ENCODE peak calls at places on chromosomes 1 and 21, in four cellular contexts. V is K562, Z is GM12878, K is H1. E is an unnamed sample.
A peak's percentile ranks its signal among the peaks of the same experiment; 100 is the strongest.

GRCh38 chr1:192485692-192486436 is 89.7 kb upstream of the RGS1 start:
- DNase-seq in V (no peak), Z (no peak), K (no peak), E (peak; percentile 55)

GRCh38 chr1:71324671-71325297 is 243.9 kb upstream of the ZRANB2 start:
- DNase-seq in V (no peak), Z (no peak), K (no peak), E (no peak)

GRCh38 chr1:147504801-147505303 is 36.4 kb upstream of the BCL9 start:
- DNase-seq in V (peak; percentile 50), Z (no peak), K (no peak), E (no peak)

GRCh38 chr1:231731262-231731661 is 104.7 kb downstream of the DISC1 start:
- DNase-seq in V (no peak), Z (no peak), K (no peak), E (no peak)

GRCh38 chr1:200224315-200224714 is 185.5 kb downstream of the ZNF281 start:
- DNase-seq in V (no peak), Z (no peak), K (no peak), E (no peak)

GRCh38 chr1:25999419-25999818 is 1.6 kb upstream of the PAFAH2 start:
- DNase-seq in V (no peak), Z (no peak), K (no peak), E (no peak)

GRCh38 chr1:91828007-91828321 is 58.0 kb downstream of the TGFBR3 start:
- DNase-seq in V (no peak), Z (no peak), K (no peak), E (no peak)

GRCh38 chr1:12441414-12442105 is 176.4 kb downstream of the DHRS3 start:
- DNase-seq in V (peak; percentile 67), Z (no peak), K (no peak), E (no peak)

GRCh38 chr1:245788269-245788668 is 633.5 kb downstream of the KIF26B start:
- DNase-seq in V (no peak), Z (no peak), K (no peak), E (no peak)

GRCh38 chr1:54599211-54599823 is 24.0 kb downstream of the FAM151A start:
- DNase-seq in V (no peak), Z (no peak), K (no peak), E (no peak)

GRCh38 chr1:183522104-183522503 is 49.8 kb downstream of the SMG7 start:
- DNase-seq in V (no peak), Z (no peak), K (no peak), E (no peak)

GRCh38 chr1:68346192-68346808 is 103.5 kb downstream of the RPE65 start:
- DNase-seq in V (peak; percentile 7), Z (no peak), K (no peak), E (peak; percentile 4)

GRCh38 chr1:201999625-202000238 is 10.7 kb upstream of the ELF3 start:
- DNase-seq in V (peak; percentile 81), Z (no peak), K (no peak), E (peak; percentile 64)

GRCh38 chr1:2231667-2232254 is 3.6 kb downstream of the SKI start:
- DNase-seq in V (peak; percentile 78), Z (no peak), K (no peak), E (peak; percentile 78)

GRCh38 chr1:10431065-10431730 is 965 bp downstream of the CENPS start:
- DNase-seq in V (peak; percentile 32), Z (no peak), K (no peak), E (no peak)

GRCh38 chr1:93659805-93660479 is 21.7 kb downstream of the BCAR3 start:
- DNase-seq in V (peak; percentile 35), Z (no peak), K (no peak), E (peak; percentile 73)

GRCh38 chr1:244005455-244005854 is 45.6 kb upstream of the ZBTB18 start:
- DNase-seq in V (no peak), Z (no peak), K (no peak), E (no peak)

GRCh38 chr1:150020711-150021110 is 10.2 kb upstream of the OTUD7B start:
- DNase-seq in V (no peak), Z (no peak), K (no peak), E (no peak)

GRCh38 chr1:185601189-185601588 is 133.0 kb upstream of the HMCN1 start:
- DNase-seq in V (no peak), Z (no peak), K (no peak), E (no peak)

GRCh38 chr1:160877221-160877620 is 7.8 kb downstream of the ITLN1 start:
- DNase-seq in V (no peak), Z (no peak), K (no peak), E (no peak)

GRCh38 chr1:73604739-73605138 is 593.2 kb downstream of the LRRIQ3 start:
- DNase-seq in V (no peak), Z (no peak), K (no peak), E (no peak)

GRCh38 chr1:232995189-232995588 is 44.8 kb downstream of the NTPCR start:
- DNase-seq in V (no peak), Z (no peak), K (no peak), E (no peak)

GRCh38 chr21:37763298-37763697 is 153.0 kb downstream of the KCNJ6 start:
- DNase-seq in V (no peak), Z (no peak), K (no peak), E (no peak)

GRCh38 chr1:172678990-172679772 is 20.3 kb downstream of the FASLG start:
- DNase-seq in V (no peak), Z (no peak), K (no peak), E (no peak)

GRCh38 chr1:214515544-214516433 is 35.6 kb downstream of the PTPN14 start:
- DNase-seq in V (no peak), Z (no peak), K (no peak), E (no peak)

GRCh38 chr1:214516434-214517326 is 34.7 kb downstream of the PTPN14 start:
- DNase-seq in V (no peak), Z (no peak), K (no peak), E (peak; percentile 77)

GRCh38 chr1:214520544-214521165 is 30.7 kb downstream of the PTPN14 start:
- DNase-seq in V (no peak), Z (no peak), K (no peak), E (no peak)

GRCh38 chr1:214514819-214515383 is 36.5 kb downstream of the PTPN14 start:
- DNase-seq in V (no peak), Z (no peak), K (no peak), E (no peak)

DNA sequence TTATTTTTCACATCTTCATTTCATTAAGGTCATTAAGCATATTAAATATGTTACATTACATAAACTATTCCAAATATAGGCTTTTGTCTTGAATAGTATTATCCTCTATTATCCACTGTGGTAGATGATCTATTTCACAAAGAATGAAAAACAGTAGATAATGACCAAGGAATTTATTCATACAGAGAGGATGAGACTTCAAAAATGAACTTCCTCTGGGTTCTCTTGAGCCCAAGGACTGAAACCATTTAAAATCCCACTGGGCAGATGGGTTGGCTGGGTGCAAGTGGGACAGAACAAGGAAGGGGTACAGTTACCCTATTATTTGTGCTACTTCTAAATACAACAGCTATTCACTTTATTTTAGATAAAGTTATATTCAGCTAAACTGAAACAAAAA is 33.0 kb downstream of the PTPN14 start:
- DNase-seq in V (no peak), Z (no peak), K (no peak), E (no peak)
- TF ChIP-seq KDM1A in V (no peak), Z (no peak), K (no peak), E (no peak)

GRCh38 chr21:45403825-45404725 is 890 bp upstream of the COL18A1 start:
- DNase-seq in V (no peak), Z (no peak), K (peak; percentile 34), E (no peak)
- TF ChIP-seq POLR2AphosphoS5 in V (no peak), Z (no peak), K (no peak), E (no peak)

GRCh38 chr1:45205000-45205909 is 1.1 kb downstream of the ZSWIM5 start:
- DNase-seq in V (peak; percentile 44), Z (no peak), K (no peak), E (peak; percentile 22)

GRCh38 chr1:45211061-45211460 is 4.7 kb upstream of the ZSWIM5 start:
- DNase-seq in V (no peak), Z (no peak), K (no peak), E (no peak)

GRCh38 chr1:45205910-45206721 is at the start of gene ZSWIM5:
- DNase-seq in V (peak; percentile 57), Z (no peak), K (no peak), E (peak; percentile 48)

GRCh38 chr1:45206808-45207624 is 611 bp upstream of the ZSWIM5 start:
- DNase-seq in V (no peak), Z (no peak), K (no peak), E (no peak)
- TF ChIP-seq KDM1A in V (no peak), Z (no peak), K (no peak), E (no peak)

DNA sequence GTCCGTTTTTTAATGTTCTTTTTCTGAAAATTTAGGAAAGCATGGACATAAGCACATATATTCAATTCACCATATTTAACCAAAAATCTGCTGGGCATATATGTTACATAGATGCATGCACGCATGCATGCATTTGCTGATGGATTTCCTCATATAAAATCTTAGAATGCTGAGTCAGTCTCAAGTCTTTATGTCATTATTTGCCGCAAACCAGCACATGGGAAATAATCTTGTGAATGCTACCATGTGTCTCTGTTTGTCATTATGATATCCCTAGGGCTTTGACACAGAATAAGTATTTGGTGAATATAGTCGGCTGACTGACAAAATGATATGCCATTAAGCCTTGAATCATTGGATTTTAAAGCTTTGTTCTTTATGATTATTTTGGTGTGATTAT is 776.5 kb downstream of the KCNT2 start:
- DNase-seq in V (no peak), Z (no peak), K (no peak), E (no peak)
- TF ChIP-seq POLR2AphosphoS5 in V (no peak), Z (no peak), K (no peak), E (no peak)

E was measured in HepG2.